ENCODE peak calls at places on chromosomes 6 and 20, in five cellular contexts. W is HCT116, S is GM23338, T is K562, Q is upper lobe of left lung. M is an unnamed sample.

GRCh38 chr20:53050338-53050737 is 78.2 kb downstream of the TSHZ2 start:
- ATAC-seq in S (no peak), T (no peak), Q (no peak), W (no peak), M (no peak)

GRCh38 chr6:88586371-88587157 is 376.9 kb downstream of the RNGTT start:
- ATAC-seq in T (no peak), Q (no peak), W (no peak), S (peak), M (peak)

GRCh38 chr6:1603708-1604346 is 5.9 kb upstream of the FOXC1 start:
- ATAC-seq in W (peak), Q (no peak), T (peak), S (peak), M (peak)

GRCh38 chr6:149182262-149182661 is 135.2 kb upstream of the TAB2 start:
- ATAC-seq in T (no peak), W (no peak), S (no peak), Q (no peak), M (no peak)

GRCh38 chr6:30646450-30647038 is 389 bp upstream of the C6orf136 start:
- ATAC-seq in T (peak), S (peak), W (no peak), Q (no peak), M (peak)

GRCh38 chr6:11632795-11633511 is 95.4 kb downstream of the TMEM170B start:
- ATAC-seq in T (no peak), W (peak), S (no peak), Q (peak), M (no peak)

GRCh38 chr6:148835920-148836441 is 89.2 kb downstream of the UST start:
- ATAC-seq in W (no peak), T (no peak), Q (no peak), S (no peak), M (no peak)

GRCh38 chr6:74756903-74757302 is 448.9 kb downstream of the COL12A1 start:
- ATAC-seq in W (no peak), T (no peak), S (no peak), Q (no peak), M (no peak)

GRCh38 chr6:79544299-79544927 is 7.2 kb upstream of the LCA5 start:
- ATAC-seq in S (no peak), W (no peak), T (peak), Q (no peak), M (no peak)

GRCh38 chr6:86738078-86738477 is 199.2 kb upstream of the HTR1E start:
- ATAC-seq in Q (no peak), W (no peak), T (no peak), S (no peak), M (no peak)

GRCh38 chr6:119096683-119097310 is 18.3 kb upstream of the FAM184A start:
- ATAC-seq in Q (peak), T (peak), S (no peak), W (no peak), M (peak)

GRCh38 chr6:108656834-108657233 is 96.1 kb downstream of the FOXO3 start:
- ATAC-seq in W (no peak), S (no peak), Q (no peak), T (no peak), M (no peak)

GRCh38 chr6:108658174-108658573 is 97.5 kb downstream of the FOXO3 start:
- ATAC-seq in S (no peak), Q (no peak), W (no peak), T (no peak), M (no peak)

GRCh38 chr6:108653864-108654402 is 93.2 kb downstream of the FOXO3 start:
- ATAC-seq in W (no peak), T (no peak), S (no peak), Q (no peak), M (peak)

GRCh38 chr6:108654465-108655106 is 93.9 kb downstream of the FOXO3 start:
- ATAC-seq in Q (no peak), S (no peak), W (no peak), T (no peak), M (no peak)

DNA sequence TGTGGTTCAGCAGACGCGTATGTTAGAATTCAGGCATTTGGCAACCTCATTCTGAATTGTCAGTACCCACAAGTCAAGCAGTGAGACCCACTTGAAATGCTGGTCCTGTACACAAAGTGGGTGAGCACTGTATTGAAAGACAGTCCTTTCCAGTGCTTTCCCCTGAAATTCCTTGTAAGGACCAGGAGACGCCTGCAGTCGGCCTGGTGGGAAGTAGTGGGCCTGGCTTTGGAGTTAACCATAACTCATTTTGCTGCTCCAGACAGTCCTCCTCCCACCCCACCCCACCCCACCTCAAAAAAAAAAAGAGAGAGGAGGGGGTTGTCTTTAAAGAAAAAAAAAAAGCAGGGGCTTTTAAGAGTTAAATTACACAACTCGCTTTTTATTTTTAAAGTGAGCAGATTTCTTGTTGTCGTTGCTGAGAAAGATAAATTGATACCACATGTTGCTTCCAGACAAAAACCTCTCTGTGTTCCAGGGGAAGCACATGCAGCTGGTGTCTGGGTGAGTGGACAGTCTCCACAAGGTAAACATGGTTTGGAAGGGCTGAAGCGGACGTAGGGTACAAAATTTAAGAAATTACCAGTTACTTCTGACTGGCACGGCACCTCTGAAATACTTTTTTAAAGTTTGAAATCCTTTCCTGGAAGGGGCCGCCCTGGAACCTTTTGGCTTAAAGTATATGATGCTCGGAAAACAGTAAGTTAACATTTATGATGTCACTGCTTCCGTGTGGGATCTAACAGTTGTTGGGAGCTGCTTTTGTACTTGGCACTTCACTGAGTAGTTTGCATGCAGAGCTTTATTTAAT is 95.3 kb downstream of the FOXO3 start:
- ATAC-seq in S (peak), T (no peak), Q (no peak), W (no peak), M (peak)
- TF ChIP-seq POLR2AphosphoS5 in S (no peak), T (no peak), Q (peak), W (no peak), M (peak)

GRCh38 chr6:34236423-34237315 is at the start of gene HMGA1:
- ATAC-seq in Q (peak), T (peak), W (peak), S (peak), M (peak)
- TF ChIP-seq POLR2AphosphoS5 in Q (peak), T (peak), W (peak), S (peak), M (peak)

GRCh38 chr20:33719989-33720709 is at the start of gene PXMP4:
- ATAC-seq in T (peak), W (peak), Q (peak), S (peak), M (peak)
- TF ChIP-seq POLR2AphosphoS5 in T (no peak), W (peak), Q (peak), S (peak), M (peak)

DNA sequence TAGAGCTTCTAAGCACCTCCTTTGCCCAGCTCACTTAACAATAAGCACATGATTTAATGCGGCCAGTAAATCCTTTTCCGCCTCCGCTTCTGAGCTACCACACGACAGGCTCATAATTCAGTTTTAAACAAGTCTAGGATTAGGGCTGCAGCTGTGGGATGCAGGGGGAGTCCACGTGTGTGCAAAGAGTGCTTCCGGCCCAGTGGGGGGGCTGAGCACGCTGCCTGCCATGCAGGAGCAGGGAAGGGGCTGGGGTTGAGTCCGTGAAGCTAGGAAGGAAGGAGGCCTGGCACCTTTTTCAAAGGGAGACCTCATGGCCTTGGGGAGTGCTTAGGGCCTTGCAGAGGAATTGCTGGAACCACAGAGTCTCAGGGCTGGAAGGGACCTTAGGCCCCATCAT is 95.9 kb downstream of the VEGFA start:
- ATAC-seq in Q (no peak), S (no peak), W (no peak), T (no peak), M (no peak)
- TF ChIP-seq POLR2AphosphoS5 in Q (no peak), S (no peak), W (no peak), T (no peak), M (no peak)

GRCh38 chr6:56407883-56408282 is 160.5 kb upstream of the COL21A1 start:
- ATAC-seq in S (no peak), Q (no peak), T (no peak), W (no peak), M (no peak)

GRCh38 chr6:56403663-56404200 is 156.4 kb upstream of the COL21A1 start:
- ATAC-seq in T (no peak), Q (no peak), W (no peak), S (no peak), M (peak)

GRCh38 chr6:56406276-56407269 is 159.2 kb upstream of the COL21A1 start:
- ATAC-seq in S (no peak), Q (no peak), T (no peak), W (no peak), M (no peak)

DNA sequence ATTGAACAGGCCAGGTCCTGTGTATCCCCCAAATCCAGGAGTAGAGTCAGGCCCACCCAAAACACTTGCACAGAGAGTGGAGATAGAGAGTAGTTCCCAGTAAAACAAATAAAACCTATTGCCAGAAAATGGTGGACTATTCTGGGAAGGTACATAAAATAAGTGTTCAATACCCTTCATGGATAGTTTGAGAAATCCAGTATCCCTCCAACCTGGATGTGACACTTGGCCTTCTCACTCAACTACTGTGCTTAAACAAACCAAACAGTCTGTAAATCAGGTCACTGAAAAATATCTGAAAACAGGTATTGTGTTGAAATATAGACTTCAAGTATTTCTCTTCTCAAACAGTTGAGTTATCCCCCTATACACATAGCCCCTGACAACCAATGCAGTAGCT is 161.6 kb upstream of the COL21A1 start:
- ATAC-seq in W (no peak), S (no peak), T (no peak), Q (no peak), M (no peak)
- TF ChIP-seq POLR2AphosphoS5 in W (no peak), S (no peak), T (no peak), Q (no peak), M (no peak)

GRCh38 chr6:3456395-3456767 is 469 bp downstream of the SLC22A23 start:
- ATAC-seq in Q (no peak), W (peak), S (no peak), T (no peak), M (peak)

GRCh38 chr6:3455490-3456394 is 1.1 kb downstream of the SLC22A23 start:
- ATAC-seq in T (peak), W (no peak), S (peak), Q (peak), M (no peak)

GRCh38 chr6:3454206-3455016 is 2.4 kb downstream of the SLC22A23 start:
- ATAC-seq in S (no peak), Q (no peak), W (no peak), T (no peak), M (no peak)

GRCh38 chr6:3453410-3453809 is 3.4 kb downstream of the SLC22A23 start:
- ATAC-seq in S (no peak), W (no peak), Q (no peak), T (peak), M (no peak)

GRCh38 chr6:3455121-3455489 is 1.7 kb downstream of the SLC22A23 start:
- ATAC-seq in T (peak), W (no peak), Q (no peak), S (peak), M (no peak)
- TF ChIP-seq POLR2AphosphoS5 in T (no peak), W (no peak), Q (no peak), S (no peak), M (no peak)

DNA sequence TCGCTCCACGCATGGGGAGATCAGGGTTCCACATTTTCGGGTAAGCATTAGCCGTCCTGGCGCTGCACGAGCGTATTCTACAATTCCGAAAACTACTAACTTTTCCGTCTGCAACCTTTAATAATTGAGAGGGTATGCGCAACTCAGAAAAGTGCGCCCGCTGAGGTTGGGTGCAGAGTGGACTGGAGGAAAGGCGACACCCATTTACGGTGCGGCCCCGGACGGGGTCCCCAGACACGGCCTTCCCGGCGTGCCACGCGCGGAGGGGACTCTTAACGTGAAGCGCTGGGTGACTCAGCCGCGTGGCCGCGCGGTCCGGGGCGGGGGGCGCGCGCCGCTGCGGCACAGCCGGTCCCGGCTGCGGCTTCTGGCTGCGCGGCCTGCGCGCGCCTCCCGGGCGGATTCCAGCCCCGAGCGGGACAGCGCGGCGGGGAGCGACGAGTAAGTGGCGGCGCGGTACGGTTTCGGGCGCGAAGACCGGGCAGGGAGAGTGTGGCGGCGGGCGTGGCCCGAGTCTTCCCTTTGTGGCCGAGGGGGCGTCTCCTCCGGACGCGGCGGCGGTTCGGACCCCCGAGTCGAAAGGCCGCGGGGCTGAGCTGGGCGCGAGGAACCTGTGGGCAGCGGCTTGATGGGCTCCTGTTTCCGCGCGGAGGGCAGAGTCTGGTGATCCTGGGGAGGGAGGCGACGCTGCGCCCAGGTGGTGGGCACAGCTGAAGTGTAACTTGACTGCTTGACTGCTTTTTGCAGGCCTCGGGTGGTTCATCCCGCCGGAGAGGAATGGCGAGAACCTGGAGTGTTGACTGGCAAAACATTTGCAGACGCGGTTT is at the start of the genes KCTD20 and PXT1:
- ATAC-seq in W (peak), Q (peak), T (peak), S (peak), M (peak)
- TF ChIP-seq POLR2AphosphoS5 in W (peak), Q (peak), T (peak), S (peak), M (peak)

GRCh38 chr6:16651871-16652270 is 109.4 kb downstream of the ATXN1 start:
- ATAC-seq in Q (no peak), S (no peak), W (no peak), T (no peak), M (no peak)
- TF ChIP-seq POLR2AphosphoS5 in Q (no peak), S (no peak), W (no peak), T (no peak), M (no peak)